ENCODE peak calls at places on chromosome 14, in five cellular contexts. T, E, N, A and Q are unnamed samples.

GRCh38 chr14:23285530-23286019 is 357 bp downstream of the HOMEZ start:
- DNase-seq in T (no peak), E (no peak), N (no peak), A (no peak), Q (no peak)

GRCh38 chr14:91946313-91947195 is 940 bp downstream of the FBLN5 start:
- DNase-seq in T (no peak), E (no peak), N (no peak), A (no peak), Q (no peak)

GRCh38 chr14:69363055-69363454 is 35.0 kb downstream of the ERH start:
- DNase-seq in T (no peak), E (peak; percentile 17), N (no peak), A (no peak), Q (no peak)

GRCh38 chr14:99774204-99774497 is 19.1 kb upstream of the EML1 start:
- DNase-seq in T (no peak), E (no peak), N (no peak), A (no peak), Q (no peak)

GRCh38 chr14:66649515-66649914 is 141.6 kb downstream of the GPHN start:
- DNase-seq in T (no peak), E (no peak), N (no peak), A (no peak), Q (no peak)

GRCh38 chr14:59123975-59124374 is 64.5 kb upstream of the DAAM1 start:
- DNase-seq in T (no peak), E (no peak), N (peak; percentile 9), A (no peak), Q (no peak)

GRCh38 chr14:64680013-64680674 is 24.1 kb upstream of the PLEKHG3 start:
- DNase-seq in T (peak; percentile 84), E (no peak), N (no peak), A (no peak), Q (no peak)

GRCh38 chr14:34616360-34616759 is 13.6 kb downstream of the SNX6 start:
- DNase-seq in T (no peak), E (no peak), N (no peak), A (no peak), Q (no peak)

GRCh38 chr14:71236430-71236829 is 329.2 kb downstream of the PCNX1 start:
- DNase-seq in T (no peak), E (no peak), N (no peak), A (no peak), Q (no peak)

GRCh38 chr14:20631821-20632389 is 9.6 kb downstream of the OR6S1 start:
- DNase-seq in T (no peak), E (no peak), N (no peak), A (no peak), Q (no peak)

GRCh38 chr14:71371711-71372396 is 464.6 kb downstream of the PCNX1 start:
- DNase-seq in T (no peak), E (no peak), N (no peak), A (no peak), Q (no peak)

GRCh38 chr14:104135121-104135903 is 3.1 kb upstream of the KIF26A start:
- DNase-seq in T (no peak), E (no peak), N (no peak), A (no peak), Q (no peak)